ENCODE peak calls at places on chromosomes 6 and 20, in nine cellular contexts. One of them, this sample, is unnamed.

GRCh38 chr6:22642254-22642653 is 72.9 kb downstream of the HDGFL1 start:
- DNase-seq in fibroblast of lung: peak; percentile 35
- DNase-seq in mammary epithelial cell: no peak
- DNase-seq in astrocyte: peak; percentile 48
- DNase-seq in GM12878: no peak
- DNase-seq in hepatocyte: no peak
- DNase-seq in GM23248: no peak
- DNase-seq in OCI-LY7: no peak
- DNase-seq in HCT116: no peak
- DNase-seq in this sample: no peak

GRCh38 chr6:159125014-159125609 is 44.1 kb upstream of the FNDC1 start:
- DNase-seq in fibroblast of lung: no peak
- DNase-seq in mammary epithelial cell: no peak
- DNase-seq in astrocyte: no peak
- DNase-seq in GM12878: no peak
- DNase-seq in hepatocyte: no peak
- DNase-seq in GM23248: no peak
- DNase-seq in OCI-LY7: peak; percentile 52
- DNase-seq in HCT116: no peak
- DNase-seq in this sample: no peak

GRCh38 chr6:10099086-10099499 is 315.8 kb downstream of the TFAP2A start:
- DNase-seq in fibroblast of lung: no peak
- DNase-seq in mammary epithelial cell: peak; percentile 37
- DNase-seq in astrocyte: no peak
- DNase-seq in GM12878: no peak
- DNase-seq in hepatocyte: peak; percentile 13
- DNase-seq in GM23248: no peak
- DNase-seq in OCI-LY7: no peak
- DNase-seq in HCT116: no peak
- DNase-seq in this sample: no peak

GRCh38 chr6:81734081-81734480 is 18.4 kb downstream of the TENT5A start:
- DNase-seq in fibroblast of lung: peak; percentile 32
- DNase-seq in mammary epithelial cell: no peak
- DNase-seq in astrocyte: no peak
- DNase-seq in GM12878: no peak
- DNase-seq in hepatocyte: no peak
- DNase-seq in GM23248: no peak
- DNase-seq in OCI-LY7: no peak
- DNase-seq in HCT116: no peak
- DNase-seq in this sample: no peak

GRCh38 chr6:148771212-148771601 is 24.4 kb downstream of the UST start:
- DNase-seq in fibroblast of lung: no peak
- DNase-seq in mammary epithelial cell: no peak
- DNase-seq in astrocyte: no peak
- DNase-seq in GM12878: no peak
- DNase-seq in hepatocyte: no peak
- DNase-seq in GM23248: no peak
- DNase-seq in OCI-LY7: no peak
- DNase-seq in HCT116: no peak
- DNase-seq in this sample: no peak

GRCh38 chr20:16013631-16014030 is 559.6 kb downstream of the KIF16B start:
- DNase-seq in fibroblast of lung: no peak
- DNase-seq in mammary epithelial cell: no peak
- DNase-seq in astrocyte: no peak
- DNase-seq in GM12878: no peak
- DNase-seq in hepatocyte: no peak
- DNase-seq in GM23248: no peak
- DNase-seq in OCI-LY7: no peak
- DNase-seq in HCT116: no peak
- DNase-seq in this sample: no peak

GRCh38 chr6:56953597-56954388 is 1.1 kb upstream of the BEND6 start:
- DNase-seq in fibroblast of lung: peak; percentile 35
- DNase-seq in mammary epithelial cell: peak; percentile 51
- DNase-seq in astrocyte: no peak
- DNase-seq in GM12878: peak; percentile 38
- DNase-seq in hepatocyte: peak; percentile 7
- DNase-seq in GM23248: peak; percentile 56
- DNase-seq in OCI-LY7: no peak
- DNase-seq in HCT116: no peak
- DNase-seq in this sample: peak; percentile 39

GRCh38 chr20:23673209-23673608 is 15.6 kb downstream of the CST4 start:
- DNase-seq in fibroblast of lung: no peak
- DNase-seq in mammary epithelial cell: no peak
- DNase-seq in astrocyte: no peak
- DNase-seq in GM12878: no peak
- DNase-seq in hepatocyte: no peak
- DNase-seq in GM23248: no peak
- DNase-seq in OCI-LY7: no peak
- DNase-seq in HCT116: no peak
- DNase-seq in this sample: no peak

GRCh38 chr20:61397146-61397545 is 145.1 kb downstream of the CDH4 start:
- DNase-seq in fibroblast of lung: no peak
- DNase-seq in mammary epithelial cell: no peak
- DNase-seq in astrocyte: no peak
- DNase-seq in GM12878: no peak
- DNase-seq in hepatocyte: no peak
- DNase-seq in GM23248: no peak
- DNase-seq in OCI-LY7: no peak
- DNase-seq in HCT116: no peak
- DNase-seq in this sample: no peak

GRCh38 chr6:113350521-113350920 is 506.6 kb upstream of the MARCKS start:
- DNase-seq in fibroblast of lung: peak; percentile 24
- DNase-seq in mammary epithelial cell: no peak
- DNase-seq in astrocyte: no peak
- DNase-seq in GM12878: no peak
- DNase-seq in hepatocyte: no peak
- DNase-seq in GM23248: peak; percentile 48
- DNase-seq in OCI-LY7: no peak
- DNase-seq in HCT116: no peak
- DNase-seq in this sample: no peak

GRCh38 chr6:113356139-113356538 is 501.0 kb upstream of the MARCKS start:
- DNase-seq in fibroblast of lung: no peak
- DNase-seq in mammary epithelial cell: no peak
- DNase-seq in astrocyte: no peak
- DNase-seq in GM12878: no peak
- DNase-seq in hepatocyte: peak; percentile 61
- DNase-seq in GM23248: no peak
- DNase-seq in OCI-LY7: no peak
- DNase-seq in HCT116: no peak
- DNase-seq in this sample: no peak

GRCh38 chr6:113352029-113352801 is 504.9 kb upstream of the MARCKS start:
- DNase-seq in fibroblast of lung: peak; percentile 69
- DNase-seq in mammary epithelial cell: peak; percentile 75
- DNase-seq in astrocyte: peak; percentile 93
- DNase-seq in GM12878: no peak
- DNase-seq in hepatocyte: peak; percentile 37
- DNase-seq in GM23248: peak; percentile 85
- DNase-seq in OCI-LY7: no peak
- DNase-seq in HCT116: peak; percentile 90
- DNase-seq in this sample: no peak

GRCh38 chr6:113351183-113351834 is 505.8 kb upstream of the MARCKS start:
- DNase-seq in fibroblast of lung: peak; percentile 72
- DNase-seq in mammary epithelial cell: peak; percentile 32
- DNase-seq in astrocyte: peak; percentile 92
- DNase-seq in GM12878: no peak
- DNase-seq in hepatocyte: no peak
- DNase-seq in GM23248: peak; percentile 66
- DNase-seq in OCI-LY7: no peak
- DNase-seq in HCT116: no peak
- DNase-seq in this sample: no peak

DNA sequence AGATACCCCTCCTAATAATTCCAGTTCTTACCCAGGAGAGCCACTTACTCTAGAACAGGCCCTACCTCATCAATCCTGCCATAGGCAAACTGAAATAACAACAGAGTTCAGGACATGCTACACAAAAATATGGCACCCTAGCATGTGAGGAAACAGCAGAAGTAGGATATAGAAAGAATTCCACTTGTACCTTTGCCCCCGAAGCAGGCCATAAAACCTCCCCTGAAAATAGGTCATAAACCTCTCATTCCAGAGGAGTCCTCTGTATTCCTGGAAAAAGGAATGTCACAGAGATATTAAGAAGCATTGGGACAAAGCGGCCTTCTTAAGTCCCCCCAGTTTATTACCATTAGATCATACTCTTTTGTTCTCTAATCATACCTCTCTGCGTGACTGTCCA is 504.3 kb upstream of the MARCKS start:
- DNase-seq in fibroblast of lung: no peak
- DNase-seq in mammary epithelial cell: no peak
- DNase-seq in astrocyte: no peak
- DNase-seq in GM12878: no peak
- DNase-seq in hepatocyte: peak; percentile 53
- DNase-seq in GM23248: no peak
- DNase-seq in OCI-LY7: no peak
- DNase-seq in HCT116: no peak
- DNase-seq in this sample: no peak
- H2AFZ ChIP-seq in fibroblast of lung: no peak overlapping the region
- H2AFZ ChIP-seq in mammary epithelial cell: peak overlapping the region; percentile 34
- H2AFZ ChIP-seq in astrocyte: no peak overlapping the region
- H2AFZ ChIP-seq in GM12878: no peak overlapping the region
- H2AFZ ChIP-seq in hepatocyte: no peak overlapping the region
- H2AFZ ChIP-seq in GM23248: no peak overlapping the region
- H2AFZ ChIP-seq in OCI-LY7: no peak overlapping the region
- H2AFZ ChIP-seq in HCT116: peak overlapping the region; percentile 75
- H2AFZ ChIP-seq in this sample: no peak overlapping the region

DNA sequence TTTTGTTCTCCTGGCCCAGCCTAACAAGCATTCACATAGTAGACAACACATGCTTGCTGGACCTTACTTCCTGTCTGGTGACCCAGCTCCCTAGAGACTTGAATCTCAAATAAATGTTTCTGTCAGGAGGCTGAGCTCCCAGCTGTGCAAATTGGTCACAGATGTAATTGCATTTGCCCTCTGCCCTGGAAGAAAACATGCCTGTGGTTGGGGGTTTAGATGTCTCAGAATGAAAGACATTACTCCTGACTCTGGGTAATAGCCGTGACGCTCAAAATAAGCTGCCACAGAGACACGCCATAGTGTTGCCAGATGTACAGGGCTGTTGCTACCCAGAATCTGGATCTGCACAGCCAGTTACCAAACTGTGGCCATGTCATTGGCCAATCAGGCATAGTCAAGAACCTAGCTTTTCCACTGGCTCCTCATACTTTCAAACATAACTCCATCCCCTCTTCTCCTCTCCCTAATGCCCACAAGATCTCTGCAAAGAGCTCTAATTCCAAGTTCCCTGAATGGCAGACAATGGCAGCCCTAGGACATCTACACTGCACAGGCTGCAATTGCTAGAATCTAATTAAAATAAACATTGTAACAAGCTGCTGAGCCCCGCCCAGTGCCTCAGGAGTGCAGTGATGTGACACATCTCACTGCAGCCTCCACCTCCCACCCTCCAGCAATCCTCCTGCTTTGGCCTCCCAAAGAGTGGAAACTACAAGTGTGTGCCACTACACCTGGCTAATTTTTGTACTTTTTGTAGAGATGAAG is 32.8 kb upstream of the GMPR start:
- DNase-seq in fibroblast of lung: peak; percentile 90
- DNase-seq in mammary epithelial cell: no peak
- DNase-seq in astrocyte: peak; percentile 96
- DNase-seq in GM12878: peak; percentile 95
- DNase-seq in hepatocyte: peak; percentile 38
- DNase-seq in GM23248: peak; percentile 86
- DNase-seq in OCI-LY7: peak; percentile 94
- DNase-seq in HCT116: no peak
- DNase-seq in this sample: no peak
- H3K4me3 ChIP-seq in fibroblast of lung: no peak overlapping the region
- H3K4me3 ChIP-seq in mammary epithelial cell: no peak overlapping the region
- H3K4me3 ChIP-seq in astrocyte: no peak overlapping the region
- H3K4me3 ChIP-seq in GM12878: no peak overlapping the region
- H3K4me3 ChIP-seq in hepatocyte: no peak overlapping the region
- H3K4me3 ChIP-seq in GM23248: no peak overlapping the region
- H3K4me3 ChIP-seq in OCI-LY7: peak overlapping the region; percentile 27
- H3K4me3 ChIP-seq in HCT116: no peak overlapping the region
- H3K4me3 ChIP-seq in this sample: no peak overlapping the region

GRCh38 chr20:38472513-38473352 is at the start of gene RALGAPB:
- DNase-seq in fibroblast of lung: peak; percentile 97
- DNase-seq in mammary epithelial cell: peak; percentile 99
- DNase-seq in astrocyte: peak; percentile 89
- DNase-seq in GM12878: peak; percentile 98
- DNase-seq in hepatocyte: peak; percentile 100
- DNase-seq in GM23248: peak; percentile 99
- DNase-seq in OCI-LY7: peak; percentile 99
- DNase-seq in HCT116: peak; percentile 98
- DNase-seq in this sample: peak; percentile 99

GRCh38 chr20:38466171-38466570 is 6.5 kb upstream of the RALGAPB start:
- DNase-seq in fibroblast of lung: no peak
- DNase-seq in mammary epithelial cell: no peak
- DNase-seq in astrocyte: no peak
- DNase-seq in GM12878: no peak
- DNase-seq in hepatocyte: no peak
- DNase-seq in GM23248: no peak
- DNase-seq in OCI-LY7: no peak
- DNase-seq in HCT116: no peak
- DNase-seq in this sample: no peak

GRCh38 chr20:38473353-38473795 is 731 bp downstream of the RALGAPB start:
- DNase-seq in fibroblast of lung: peak; percentile 15
- DNase-seq in mammary epithelial cell: no peak
- DNase-seq in astrocyte: peak; percentile 16
- DNase-seq in GM12878: no peak
- DNase-seq in hepatocyte: peak; percentile 59
- DNase-seq in GM23248: peak; percentile 62
- DNase-seq in OCI-LY7: peak; percentile 16
- DNase-seq in HCT116: no peak
- DNase-seq in this sample: peak; percentile 37

GRCh38 chr20:38471987-38472512 is 593 bp upstream of the RALGAPB start:
- DNase-seq in fibroblast of lung: no peak
- DNase-seq in mammary epithelial cell: no peak
- DNase-seq in astrocyte: no peak
- DNase-seq in GM12878: no peak
- DNase-seq in hepatocyte: peak; percentile 11
- DNase-seq in GM23248: no peak
- DNase-seq in OCI-LY7: no peak
- DNase-seq in HCT116: no peak
- DNase-seq in this sample: no peak

DNA sequence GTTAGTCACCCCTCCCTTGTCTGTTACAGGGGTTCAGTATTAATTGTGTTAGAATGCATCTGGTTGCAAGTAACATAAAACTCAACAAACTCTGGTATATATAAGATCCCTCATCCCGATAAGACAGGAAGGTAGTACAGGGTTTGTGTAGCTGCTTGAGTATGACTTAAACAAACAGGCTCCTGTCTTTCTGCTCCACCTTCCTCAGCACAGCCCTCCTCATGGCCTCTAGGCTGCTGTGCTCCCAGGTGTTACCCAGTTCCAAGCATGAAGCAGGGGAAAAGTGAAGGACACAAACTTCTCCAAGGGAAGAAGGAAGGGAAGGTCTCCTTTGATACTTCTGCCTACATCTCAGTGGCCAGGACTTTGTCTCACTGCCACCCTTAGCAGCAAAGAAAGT is 1.4 kb upstream of the RALGAPB start:
- DNase-seq in fibroblast of lung: no peak
- DNase-seq in mammary epithelial cell: no peak
- DNase-seq in astrocyte: no peak
- DNase-seq in GM12878: no peak
- DNase-seq in hepatocyte: no peak
- DNase-seq in GM23248: no peak
- DNase-seq in OCI-LY7: no peak
- DNase-seq in HCT116: no peak
- DNase-seq in this sample: no peak
- H2AFZ ChIP-seq in fibroblast of lung: peak overlapping the region; percentile 60
- H2AFZ ChIP-seq in mammary epithelial cell: peak overlapping the region; percentile 94
- H2AFZ ChIP-seq in astrocyte: peak overlapping the region; percentile 27
- H2AFZ ChIP-seq in GM12878: no peak overlapping the region
- H2AFZ ChIP-seq in hepatocyte: peak overlapping the region; percentile 82
- H2AFZ ChIP-seq in GM23248: peak overlapping the region; percentile 96
- H2AFZ ChIP-seq in OCI-LY7: no peak overlapping the region
- H2AFZ ChIP-seq in HCT116: no peak overlapping the region
- H2AFZ ChIP-seq in this sample: no peak overlapping the region

GRCh38 chr20:62605996-62606395 is 36.3 kb upstream of the SLCO4A1 start:
- DNase-seq in fibroblast of lung: no peak
- DNase-seq in mammary epithelial cell: no peak
- DNase-seq in astrocyte: no peak
- DNase-seq in GM12878: no peak
- DNase-seq in hepatocyte: no peak
- DNase-seq in GM23248: no peak
- DNase-seq in OCI-LY7: peak; percentile 70
- DNase-seq in HCT116: no peak
- DNase-seq in this sample: no peak
- H3K4me3 ChIP-seq in fibroblast of lung: no peak overlapping the region
- H3K4me3 ChIP-seq in mammary epithelial cell: no peak overlapping the region
- H3K4me3 ChIP-seq in astrocyte: no peak overlapping the region
- H3K4me3 ChIP-seq in GM12878: no peak overlapping the region
- H3K4me3 ChIP-seq in hepatocyte: no peak overlapping the region
- H3K4me3 ChIP-seq in GM23248: peak overlapping the region; percentile 3
- H3K4me3 ChIP-seq in OCI-LY7: peak overlapping the region; percentile 28
- H3K4me3 ChIP-seq in HCT116: no peak overlapping the region
- H3K4me3 ChIP-seq in this sample: no peak overlapping the region